ENCODE peak calls at places on chromosome 4, in four cellular contexts. D is breast epithelium; G is CD8-positive, alpha-beta T cell; Y is fibroblast of the aortic adventitia. H is an unnamed sample.

GRCh38 chr4:140049924-140050681 is 103.9 kb downstream of the MAML3 start:
- DNase-seq in D (no peak), G (no peak), Y (peak), H (no peak)

GRCh38 chr4:159966741-159967140 is 863.9 kb downstream of the RAPGEF2 start:
- DNase-seq in D (no peak), G (no peak), Y (no peak), H (no peak)

GRCh38 chr4:56787380-56787779 is 34.1 kb downstream of the SPINK2 start:
- DNase-seq in D (no peak), G (no peak), Y (no peak), H (no peak)

GRCh38 chr4:6258741-6259140 is 10.9 kb upstream of the WFS1 start:
- DNase-seq in D (no peak), G (no peak), Y (no peak), H (no peak)

GRCh38 chr4:110869862-110870577 is 247.1 kb upstream of the PITX2 start:
- DNase-seq in D (no peak), G (no peak), Y (peak), H (no peak)

GRCh38 chr4:138301536-138301935 is 59.4 kb upstream of the SLC7A11 start:
- DNase-seq in D (no peak), G (no peak), Y (no peak), H (no peak)

GRCh38 chr4:25051534-25051933 is 20.8 kb upstream of the LGI2 start:
- DNase-seq in D (no peak), G (no peak), Y (no peak), H (no peak)

GRCh38 chr4:106201373-106201772 is 114.6 kb downstream of the TBCK start:
- DNase-seq in D (no peak), G (no peak), Y (peak), H (no peak)

GRCh38 chr4:8893227-8893623 is 21.6 kb upstream of the HMX1 start:
- DNase-seq in D (no peak), G (no peak), Y (no peak), H (no peak)

GRCh38 chr4:105712766-105713165 is 4.2 kb downstream of the GSTCD start:
- DNase-seq in D (no peak), G (no peak), Y (no peak), H (no peak)

DNA sequence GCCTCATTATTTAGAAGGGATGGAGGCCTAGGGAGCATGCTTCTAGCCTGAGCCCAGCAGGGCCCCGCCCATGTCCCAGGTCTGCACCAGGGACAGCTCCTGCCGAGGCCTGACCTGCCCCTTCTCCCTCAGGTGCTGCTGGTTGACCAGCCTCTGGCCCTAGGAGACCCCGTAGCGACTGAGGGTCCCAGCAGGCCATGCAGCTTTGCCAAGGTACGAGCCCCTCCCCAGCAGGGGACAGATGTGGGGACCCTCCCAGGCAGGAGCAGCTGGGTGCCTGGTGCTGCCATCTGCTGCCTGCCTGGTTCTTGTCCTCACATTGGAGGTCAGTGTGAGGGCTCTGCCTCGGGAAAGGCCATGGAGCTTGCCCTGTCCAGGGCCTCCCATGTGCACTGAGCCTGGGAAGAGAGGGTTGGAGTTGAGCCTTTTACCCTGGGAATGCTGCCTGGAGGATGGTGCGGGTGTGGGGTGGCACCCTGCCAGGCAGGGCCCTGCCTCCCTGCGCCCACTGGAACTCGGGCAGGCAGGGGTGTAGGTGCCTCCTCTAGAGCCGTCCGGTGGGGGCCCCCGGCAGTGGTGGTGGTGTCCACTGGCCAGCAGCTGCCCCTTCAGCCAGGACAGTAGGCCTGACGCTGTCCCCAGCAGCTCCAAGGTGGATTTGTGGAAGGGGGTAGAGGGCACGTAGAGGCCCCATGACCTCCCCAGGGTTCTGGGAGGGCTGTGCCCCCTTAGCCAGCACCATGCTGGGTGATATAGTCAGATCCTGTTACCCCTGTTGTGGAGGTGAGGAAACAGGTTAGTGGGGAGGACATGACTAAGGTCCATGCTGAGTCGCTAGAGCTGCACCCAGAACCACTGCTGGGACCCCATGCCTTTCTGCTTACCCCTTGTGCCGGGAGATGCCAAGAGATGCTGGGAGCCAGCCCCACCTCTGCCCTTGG is 2.2 kb upstream of the MSANTD1 start:
- DNase-seq in D (no peak), G (no peak), Y (no peak), H (no peak)
- H3K4me3 ChIP-seq in D (no peak), G (no peak), Y (no peak), H (no peak)

DNA sequence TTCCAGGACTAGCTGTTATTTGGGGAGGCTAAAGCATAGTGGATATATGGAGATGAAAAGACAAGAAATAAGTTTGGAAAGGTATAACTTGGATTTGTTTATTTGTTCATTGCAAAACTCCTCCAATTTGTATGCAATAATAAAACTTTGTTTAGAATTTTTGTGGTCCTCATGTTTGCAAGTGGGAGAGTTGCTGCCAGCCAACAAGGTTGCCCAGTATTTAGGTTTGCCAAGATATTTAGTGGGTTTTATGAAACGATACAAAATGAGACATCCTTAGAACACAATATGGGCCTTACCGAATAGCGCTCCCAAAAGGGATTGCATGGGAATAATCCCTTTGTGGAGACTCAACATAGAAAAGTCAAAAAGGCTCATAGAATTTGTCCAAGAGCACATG is 162.1 kb downstream of the INPP4B start:
- DNase-seq in D (no peak), G (no peak), Y (no peak), H (no peak)
- TF ChIP-seq CTCF in D (no peak), G (no peak), Y (no peak), H (no peak)

GRCh38 chr4:102575369-102576129 is 74.4 kb downstream of the NFKB1 start:
- DNase-seq in D (no peak), G (no peak), Y (no peak), H (no peak)

GRCh38 chr4:102572452-102572851 is 71.3 kb downstream of the NFKB1 start:
- DNase-seq in D (no peak), G (no peak), Y (no peak), H (no peak)

GRCh38 chr4:102578819-102579218 is 77.7 kb downstream of the NFKB1 start:
- DNase-seq in D (no peak), G (no peak), Y (no peak), H (no peak)

GRCh38 chr4:102578270-102578669 is 77.1 kb downstream of the NFKB1 start:
- DNase-seq in D (no peak), G (no peak), Y (no peak), H (no peak)

GRCh38 chr4:102574317-102574716 is 73.2 kb downstream of the NFKB1 start:
- DNase-seq in D (no peak), G (no peak), Y (peak), H (no peak)
- H3K4me3 ChIP-seq in D (no peak), G (no peak), Y (no peak), H (no peak)

GRCh38 chr4:121221608-121222007 is 57.5 kb upstream of the TNIP3 start:
- DNase-seq in D (no peak), G (no peak), Y (no peak), H (no peak)

GRCh38 chr4:121228851-121229250 is 64.7 kb upstream of the TNIP3 start:
- DNase-seq in D (no peak), G (no peak), Y (no peak), H (no peak)

GRCh38 chr4:121226362-121226761 is 62.2 kb upstream of the TNIP3 start:
- DNase-seq in D (no peak), G (no peak), Y (no peak), H (no peak)

GRCh38 chr4:121229993-121230392 is 65.9 kb upstream of the TNIP3 start:
- DNase-seq in D (no peak), G (no peak), Y (no peak), H (no peak)

DNA sequence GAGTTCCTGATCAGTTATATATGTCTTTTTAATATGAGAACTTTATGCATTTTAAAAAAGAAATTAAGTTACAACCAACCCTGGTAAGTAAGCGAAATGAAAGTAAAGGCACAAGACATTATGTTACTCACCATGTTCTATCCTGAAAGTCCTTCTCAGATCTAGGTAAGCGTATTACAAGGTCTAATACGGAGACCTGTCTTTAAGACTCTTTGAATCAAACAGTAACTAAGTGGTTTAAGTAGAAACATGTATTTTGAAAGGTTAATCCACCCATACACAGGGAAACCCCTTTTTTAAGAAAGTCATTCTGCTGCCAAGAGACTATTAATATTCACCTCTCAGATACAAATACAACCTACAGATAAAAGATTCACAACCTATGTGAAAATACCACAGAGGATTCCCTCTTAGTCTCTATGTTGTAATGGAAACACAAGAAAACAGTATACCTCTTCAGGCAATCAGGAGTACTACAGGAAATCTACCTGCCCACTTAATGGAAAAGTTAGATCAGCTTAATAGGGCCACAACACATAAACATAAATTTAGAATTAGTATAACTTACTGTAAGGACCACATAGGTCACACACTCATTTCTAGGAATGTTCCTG is 63.2 kb upstream of the TNIP3 start:
- DNase-seq in D (no peak), G (no peak), Y (no peak), H (no peak)
- TF ChIP-seq CTCF in D (no peak), G (peak), Y (no peak), H (no peak)

DNA sequence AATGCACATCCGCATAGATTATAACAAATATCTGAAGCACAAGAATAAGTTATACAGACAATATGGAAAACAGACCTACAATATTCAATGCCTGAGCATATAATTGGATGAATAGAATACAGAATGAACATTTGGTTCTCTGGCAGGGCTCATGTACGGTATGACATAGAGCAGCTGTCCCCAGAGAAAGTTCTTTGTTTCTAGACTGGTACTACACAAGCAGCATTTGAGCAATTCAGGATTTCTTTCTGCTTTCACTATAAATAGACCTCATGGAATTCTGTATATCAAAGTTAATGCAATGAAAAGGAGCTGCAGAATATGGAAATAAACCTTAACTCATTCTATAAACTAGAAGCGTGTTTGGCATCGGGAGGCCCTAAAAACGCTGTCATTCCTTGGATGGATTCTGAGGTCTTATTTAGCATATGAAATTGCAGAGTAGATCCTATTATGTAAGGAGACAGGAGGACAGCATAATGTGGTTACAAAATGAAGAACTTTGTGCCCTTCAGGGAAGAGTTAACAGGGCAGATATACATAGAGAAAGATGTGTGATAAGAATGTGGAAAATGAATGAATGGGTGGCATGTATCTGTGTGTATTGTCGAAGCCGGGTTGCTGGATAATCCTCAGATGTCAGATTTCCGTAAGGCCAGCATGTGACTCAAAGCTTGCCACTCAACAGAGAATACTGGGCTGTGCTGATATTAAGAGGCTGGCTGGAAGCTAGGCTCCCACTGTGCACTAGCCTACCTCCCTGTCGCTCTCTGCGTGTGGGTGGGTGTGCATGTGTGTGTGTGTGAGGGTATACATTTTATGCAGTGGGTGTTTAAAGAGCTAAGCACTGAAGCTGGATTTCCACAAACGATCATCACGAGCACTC is 103.3 kb upstream of the SLC4A4 start:
- DNase-seq in D (no peak), G (no peak), Y (no peak), H (no peak)
- H3K4me3 ChIP-seq in D (no peak), G (no peak), Y (no peak), H (no peak)